ENCODE peak calls at places on chromosomes 11 and 22, in seven cellular contexts. Z is lower lobe of right lung, S is tibial artery, L is breast epithelium, R is mammary epithelial cell, X is uterus, P is HepG2. U is an unnamed sample.
A peak's percentile ranks its signal among the peaks of the same experiment; 100 is the strongest.

GRCh38 chr11:119764108-119764874 is 35.3 kb upstream of the NECTIN1 start:
- DNase-seq in Z (no peak), S (peak; percentile 79), L (no peak), R (peak; percentile 26), X (no peak), P (no peak), U (peak; percentile 79)

GRCh38 chr22:46229701-46230100 is 20.4 kb downstream of the CDPF1 start:
- DNase-seq in Z (no peak), S (peak; percentile 24), L (no peak), R (no peak), X (no peak), P (no peak), U (no peak)

GRCh38 chr11:68370211-68371111 is 58.1 kb downstream of the LRP5 start:
- DNase-seq in Z (peak; percentile 63), S (peak; percentile 90), L (no peak), R (no peak), X (no peak), P (no peak), U (no peak)

GRCh38 chr22:35375031-35375430 is 5.9 kb upstream of the HMOX1 start:
- DNase-seq in Z (no peak), S (no peak), L (no peak), R (peak; percentile 42), X (no peak), P (no peak), U (peak; percentile 29)

GRCh38 chr11:36022891-36023290 is 79.0 kb downstream of the LDLRAD3 start:
- DNase-seq in Z (no peak), S (no peak), L (no peak), R (no peak), X (no peak), P (no peak), U (no peak)

GRCh38 chr22:20076627-20077172 is 3.3 kb upstream of the DGCR8 start:
- DNase-seq in Z (peak; percentile 6), S (no peak), L (no peak), R (no peak), X (no peak), P (no peak), U (no peak)

GRCh38 chr22:24578355-24579241 is 14.3 kb downstream of the LRRC75B start:
- DNase-seq in Z (no peak), S (no peak), L (no peak), R (peak; percentile 94), X (no peak), P (peak; percentile 98), U (no peak)

GRCh38 chr22:38443675-38444521 is 11.1 kb downstream of the KCNJ4 start:
- DNase-seq in Z (no peak), S (no peak), L (peak; percentile 61), R (no peak), X (no peak), P (no peak), U (no peak)

GRCh38 chr22:32204856-32205722 is at the start of gene RFPL2:
- DNase-seq in Z (peak; percentile 69), S (no peak), L (no peak), R (peak; percentile 68), X (no peak), P (peak; percentile 61), U (no peak)

GRCh38 chr11:60785806-60786361 is 751 bp downstream of the MS4A10 start:
- DNase-seq in Z (peak; percentile 7), S (no peak), L (no peak), R (no peak), X (no peak), P (no peak), U (peak; percentile 17)

GRCh38 chr11:72814831-72815618 is 814 bp downstream of the ATG16L2 start:
- DNase-seq in Z (no peak), S (peak; percentile 80), L (no peak), R (peak; percentile 60), X (no peak), P (peak; percentile 54), U (peak; percentile 57)

GRCh38 chr11:126257764-126258163 is 10.9 kb downstream of the SRPRA start:
- DNase-seq in Z (no peak), S (no peak), L (no peak), R (peak; percentile 26), X (no peak), P (no peak), U (peak; percentile 35)

GRCh38 chr11:13674799-13675509 is 6.5 kb downstream of the FAR1 start:
- DNase-seq in Z (no peak), S (no peak), L (no peak), R (no peak), X (no peak), P (no peak), U (peak; percentile 53)

GRCh38 chr11:118226294-118226693 is 1.5 kb upstream of the JAML start:
- DNase-seq in Z (peak; percentile 54), S (no peak), L (no peak), R (no peak), X (no peak), P (no peak), U (peak; percentile 16)

GRCh38 chr22:46012182-46012880 is 35.4 kb upstream of the WNT7B start:
- DNase-seq in Z (peak; percentile 42), S (no peak), L (no peak), R (no peak), X (peak; percentile 41), P (no peak), U (no peak)

GRCh38 chr22:33984211-33984610 is 63.9 kb upstream of the LARGE1 start:
- DNase-seq in Z (no peak), S (no peak), L (no peak), R (no peak), X (no peak), P (no peak), U (no peak)

GRCh38 chr11:63737718-63738117 is 30.9 kb downstream of the ZFTA start:
- DNase-seq in Z (no peak), S (no peak), L (no peak), R (no peak), X (no peak), P (peak; percentile 56), U (no peak)

GRCh38 chr11:23079382-23079813 is 219.1 kb upstream of the CCDC179 start:
- DNase-seq in Z (no peak), S (no peak), L (no peak), R (no peak), X (no peak), P (no peak), U (peak; percentile 67)

GRCh38 chr11:73233704-73234402 is 15.8 kb downstream of the P2RY2 start:
- DNase-seq in Z (no peak), S (peak; percentile 48), L (peak; percentile 28), R (no peak), X (no peak), P (no peak), U (no peak)

GRCh38 chr11:62012451-62013265 is 45.2 kb upstream of the FTH1 start:
- DNase-seq in Z (no peak), S (peak; percentile 60), L (peak; percentile 71), R (peak; percentile 56), X (no peak), P (peak; percentile 67), U (peak; percentile 53)

GRCh38 chr11:2342981-2343380 is 34.1 kb upstream of the CD81 start:
- DNase-seq in Z (no peak), S (peak; percentile 35), L (peak; percentile 48), R (peak; percentile 10), X (no peak), P (no peak), U (no peak)

GRCh38 chr11:76293189-76293631 is 86.9 kb upstream of the WNT11 start:
- DNase-seq in Z (no peak), S (no peak), L (no peak), R (no peak), X (no peak), P (no peak), U (no peak)

GRCh38 chr11:5691963-5692358 is 2.4 kb downstream of the TRIM22 start:
- DNase-seq in Z (no peak), S (no peak), L (no peak), R (no peak), X (no peak), P (no peak), U (no peak)

GRCh38 chr11:27926981-27927481 is 180.9 kb downstream of the KIF18A start:
- DNase-seq in Z (no peak), S (no peak), L (no peak), R (peak; percentile 74), X (no peak), P (no peak), U (peak; percentile 99)

GRCh38 chr11:38582151-38582550 is 1984.1 kb upstream of the RAG2 start:
- DNase-seq in Z (no peak), S (no peak), L (no peak), R (no peak), X (no peak), P (no peak), U (no peak)

GRCh38 chr22:37163618-37164534 is 14.2 kb upstream of the IL2RB start:
- DNase-seq in Z (peak; percentile 35), S (no peak), L (no peak), R (no peak), X (no peak), P (no peak), U (no peak)
- H3K4me1 ChIP-seq in Z (peaks cover 10% of the 10 kb centered on the region), S (peaks cover 6% of the 10 kb centered on the region), L (no peaks in the 10 kb centered on the region), R (peaks cover 2% of the 10 kb centered on the region), X (no peaks in the 10 kb centered on the region), P (peaks cover 42% of the 10 kb centered on the region), U (no peaks in the 10 kb centered on the region)

DNA sequence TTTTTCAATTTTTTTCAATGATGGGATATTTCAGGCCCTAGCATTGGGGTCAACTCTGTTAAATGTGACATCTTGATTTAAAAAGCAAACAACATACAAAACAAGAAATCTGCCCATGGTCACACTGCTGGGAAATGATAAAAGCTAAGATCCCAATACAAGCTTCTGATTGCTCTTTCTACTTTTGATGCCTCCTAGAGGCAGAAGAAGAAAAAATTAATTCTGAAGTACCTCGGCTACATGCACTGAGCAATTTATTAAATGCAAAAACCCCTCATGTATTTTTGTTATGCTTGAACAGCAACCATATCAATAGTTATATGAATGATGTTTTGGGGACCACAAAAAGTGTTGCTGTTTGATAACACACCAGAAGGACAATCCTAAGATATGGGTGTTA is 342.1 kb upstream of the NARS2 start:
- DNase-seq in Z (no peak), S (no peak), L (no peak), R (no peak), X (no peak), P (no peak), U (no peak)
- TF ChIP-seq CTCF in Z (no peak), S (no peak), L (no peak), R (peak; percentile 34), X (no peak), P (no peak), U (no peak)

GRCh38 chr11:95243658-95244057 is 12.7 kb upstream of the SESN3 start:
- DNase-seq in Z (no peak), S (no peak), L (no peak), R (no peak), X (no peak), P (no peak), U (no peak)
- H3K4me1 ChIP-seq in Z (peaks cover 6% of the 10 kb centered on the region), S (no peaks in the 10 kb centered on the region), L (no peaks in the 10 kb centered on the region), R (peaks cover 13% of the 10 kb centered on the region), X (no peaks in the 10 kb centered on the region), P (no peaks in the 10 kb centered on the region), U (no peaks in the 10 kb centered on the region)

DNA sequence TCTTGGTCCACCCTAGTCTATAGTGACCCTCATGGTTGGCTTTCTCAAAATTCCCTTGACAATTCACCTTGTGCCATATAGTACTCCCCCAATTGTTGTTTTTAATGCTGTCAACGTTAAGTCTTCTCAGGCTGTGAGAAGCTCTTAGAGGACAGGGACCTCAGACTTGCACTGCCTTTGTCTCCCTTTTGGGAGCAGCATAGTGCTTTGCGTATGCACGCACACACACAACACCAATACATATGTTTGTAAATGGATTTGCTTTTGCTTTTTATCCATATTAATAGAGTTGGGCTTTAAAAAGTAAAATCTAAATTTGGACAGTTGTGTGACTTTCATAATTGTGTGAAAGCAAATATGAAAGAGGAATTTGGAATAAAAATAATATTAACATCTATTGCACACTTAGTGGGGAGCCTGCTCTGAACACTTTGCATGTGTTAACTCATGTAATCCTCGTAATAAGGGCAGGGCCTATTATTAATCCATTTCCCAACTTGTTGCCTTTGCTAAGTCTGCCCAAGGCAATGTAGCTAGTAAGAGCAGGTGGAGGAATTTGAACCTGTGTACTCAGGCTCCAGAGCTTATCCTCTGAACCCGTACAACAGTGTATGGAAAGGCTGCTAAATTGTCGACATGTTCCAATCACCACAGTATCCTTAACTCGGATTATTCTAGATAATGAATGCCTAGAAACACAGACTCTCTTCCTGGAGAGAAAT is 257.7 kb upstream of the NARS2 start:
- DNase-seq in Z (no peak), S (no peak), L (no peak), R (no peak), X (no peak), P (no peak), U (no peak)
- TF ChIP-seq CTCF in Z (no peak), S (no peak), L (no peak), R (peak; percentile 23), X (no peak), P (peak; percentile 21), U (peak; percentile 27)